ENCODE peak calls at places on chromosomes 13 and 19, in nine cellular contexts. One of them, this sample, is unnamed.
A peak's percentile ranks its signal among the peaks of the same experiment; 100 is the strongest.

GRCh38 chr19:13040232-13040915 is 45.1 kb downstream of the NFIX start:
- DNase-seq in OCI-LY7: no peak
- DNase-seq in activated CD4-positive, alpha-beta T cell treated with anti-CD3 and anti-CD28 coated beads, Interleukin-2, amount 50 U/mL, for 24 hours: no peak
- DNase-seq in nephron progenitor cell: no peak
- DNase-seq in T-helper 22 cell: no peak
- DNase-seq in A549: no peak
- DNase-seq in hepatic stellate cell: no peak
- DNase-seq in HCEC 1CT: no peak
- DNase-seq in NK-92 treated with Interleukin-12 subunit alpha and Interleukin-12 subunit beta, amount 100 ng/mL, for 24 hours: no peak
- DNase-seq in this sample: no peak

GRCh38 chr13:50843256-50844043 is at the start of gene DLEU7:
- DNase-seq in OCI-LY7: no peak
- DNase-seq in activated CD4-positive, alpha-beta T cell treated with anti-CD3 and anti-CD28 coated beads, Interleukin-2, amount 50 U/mL, for 24 hours: no peak
- DNase-seq in nephron progenitor cell: peak; percentile 90
- DNase-seq in T-helper 22 cell: no peak
- DNase-seq in A549: no peak
- DNase-seq in hepatic stellate cell: no peak
- DNase-seq in HCEC 1CT: no peak
- DNase-seq in NK-92 treated with Interleukin-12 subunit alpha and Interleukin-12 subunit beta, amount 100 ng/mL, for 24 hours: no peak
- DNase-seq in this sample: no peak

GRCh38 chr13:40408602-40409001 is 257.8 kb downstream of the FOXO1 start:
- DNase-seq in OCI-LY7: no peak
- DNase-seq in activated CD4-positive, alpha-beta T cell treated with anti-CD3 and anti-CD28 coated beads, Interleukin-2, amount 50 U/mL, for 24 hours: no peak
- DNase-seq in nephron progenitor cell: no peak
- DNase-seq in T-helper 22 cell: no peak
- DNase-seq in A549: no peak
- DNase-seq in hepatic stellate cell: no peak
- DNase-seq in HCEC 1CT: peak; percentile 74
- DNase-seq in NK-92 treated with Interleukin-12 subunit alpha and Interleukin-12 subunit beta, amount 100 ng/mL, for 24 hours: no peak
- DNase-seq in this sample: no peak

GRCh38 chr13:106919093-106919492 is 351.2 kb upstream of the ARGLU1 start:
- DNase-seq in OCI-LY7: peak; percentile 88
- DNase-seq in activated CD4-positive, alpha-beta T cell treated with anti-CD3 and anti-CD28 coated beads, Interleukin-2, amount 50 U/mL, for 24 hours: no peak
- DNase-seq in nephron progenitor cell: peak; percentile 16
- DNase-seq in T-helper 22 cell: no peak
- DNase-seq in A549: no peak
- DNase-seq in hepatic stellate cell: no peak
- DNase-seq in HCEC 1CT: no peak
- DNase-seq in NK-92 treated with Interleukin-12 subunit alpha and Interleukin-12 subunit beta, amount 100 ng/mL, for 24 hours: no peak
- DNase-seq in this sample: no peak

GRCh38 chr19:15463865-15464371 is 426 bp downstream of the RASAL3 start:
- DNase-seq in OCI-LY7: peak; percentile 85
- DNase-seq in activated CD4-positive, alpha-beta T cell treated with anti-CD3 and anti-CD28 coated beads, Interleukin-2, amount 50 U/mL, for 24 hours: peak; percentile 67
- DNase-seq in nephron progenitor cell: no peak
- DNase-seq in T-helper 22 cell: peak; percentile 74
- DNase-seq in A549: no peak
- DNase-seq in hepatic stellate cell: no peak
- DNase-seq in HCEC 1CT: no peak
- DNase-seq in NK-92 treated with Interleukin-12 subunit alpha and Interleukin-12 subunit beta, amount 100 ng/mL, for 24 hours: peak; percentile 74
- DNase-seq in this sample: no peak

GRCh38 chr13:43514326-43514725 is 272.4 kb downstream of the ENOX1 start:
- DNase-seq in OCI-LY7: no peak
- DNase-seq in activated CD4-positive, alpha-beta T cell treated with anti-CD3 and anti-CD28 coated beads, Interleukin-2, amount 50 U/mL, for 24 hours: no peak
- DNase-seq in nephron progenitor cell: no peak
- DNase-seq in T-helper 22 cell: no peak
- DNase-seq in A549: no peak
- DNase-seq in hepatic stellate cell: no peak
- DNase-seq in HCEC 1CT: no peak
- DNase-seq in NK-92 treated with Interleukin-12 subunit alpha and Interleukin-12 subunit beta, amount 100 ng/mL, for 24 hours: no peak
- DNase-seq in this sample: no peak

GRCh38 chr13:40652588-40652940 is 13.9 kb downstream of the FOXO1 start:
- DNase-seq in OCI-LY7: peak; percentile 77
- DNase-seq in activated CD4-positive, alpha-beta T cell treated with anti-CD3 and anti-CD28 coated beads, Interleukin-2, amount 50 U/mL, for 24 hours: no peak
- DNase-seq in nephron progenitor cell: no peak
- DNase-seq in T-helper 22 cell: no peak
- DNase-seq in A549: no peak
- DNase-seq in hepatic stellate cell: no peak
- DNase-seq in HCEC 1CT: no peak
- DNase-seq in NK-92 treated with Interleukin-12 subunit alpha and Interleukin-12 subunit beta, amount 100 ng/mL, for 24 hours: no peak
- DNase-seq in this sample: no peak

GRCh38 chr13:104318121-104318520 is 1251.9 kb upstream of the SLC10A2 start:
- DNase-seq in OCI-LY7: no peak
- DNase-seq in activated CD4-positive, alpha-beta T cell treated with anti-CD3 and anti-CD28 coated beads, Interleukin-2, amount 50 U/mL, for 24 hours: no peak
- DNase-seq in nephron progenitor cell: no peak
- DNase-seq in T-helper 22 cell: no peak
- DNase-seq in A549: no peak
- DNase-seq in hepatic stellate cell: peak; percentile 2
- DNase-seq in HCEC 1CT: no peak
- DNase-seq in NK-92 treated with Interleukin-12 subunit alpha and Interleukin-12 subunit beta, amount 100 ng/mL, for 24 hours: no peak
- DNase-seq in this sample: no peak

GRCh38 chr19:9498183-9498902 is at the start of gene ZNF560:
- DNase-seq in OCI-LY7: no peak
- DNase-seq in activated CD4-positive, alpha-beta T cell treated with anti-CD3 and anti-CD28 coated beads, Interleukin-2, amount 50 U/mL, for 24 hours: no peak
- DNase-seq in nephron progenitor cell: no peak
- DNase-seq in T-helper 22 cell: no peak
- DNase-seq in A549: no peak
- DNase-seq in hepatic stellate cell: peak; percentile 21
- DNase-seq in HCEC 1CT: no peak
- DNase-seq in NK-92 treated with Interleukin-12 subunit alpha and Interleukin-12 subunit beta, amount 100 ng/mL, for 24 hours: no peak
- DNase-seq in this sample: peak; percentile 44

GRCh38 chr19:2653717-2654584 is 48.5 kb downstream of the GNG7 start:
- DNase-seq in OCI-LY7: no peak
- DNase-seq in activated CD4-positive, alpha-beta T cell treated with anti-CD3 and anti-CD28 coated beads, Interleukin-2, amount 50 U/mL, for 24 hours: no peak
- DNase-seq in nephron progenitor cell: peak; percentile 35
- DNase-seq in T-helper 22 cell: no peak
- DNase-seq in A549: no peak
- DNase-seq in hepatic stellate cell: no peak
- DNase-seq in HCEC 1CT: no peak
- DNase-seq in NK-92 treated with Interleukin-12 subunit alpha and Interleukin-12 subunit beta, amount 100 ng/mL, for 24 hours: no peak
- DNase-seq in this sample: no peak

GRCh38 chr19:37519890-37520289 is 13.2 kb downstream of the ZNF793 start:
- DNase-seq in OCI-LY7: no peak
- DNase-seq in activated CD4-positive, alpha-beta T cell treated with anti-CD3 and anti-CD28 coated beads, Interleukin-2, amount 50 U/mL, for 24 hours: no peak
- DNase-seq in nephron progenitor cell: no peak
- DNase-seq in T-helper 22 cell: no peak
- DNase-seq in A549: no peak
- DNase-seq in hepatic stellate cell: peak; percentile 13
- DNase-seq in HCEC 1CT: no peak
- DNase-seq in NK-92 treated with Interleukin-12 subunit alpha and Interleukin-12 subunit beta, amount 100 ng/mL, for 24 hours: no peak
- DNase-seq in this sample: no peak

GRCh38 chr13:24625870-24626419 is 54.3 kb upstream of the ATP12A start:
- DNase-seq in OCI-LY7: peak; percentile 44
- DNase-seq in activated CD4-positive, alpha-beta T cell treated with anti-CD3 and anti-CD28 coated beads, Interleukin-2, amount 50 U/mL, for 24 hours: no peak
- DNase-seq in nephron progenitor cell: no peak
- DNase-seq in T-helper 22 cell: no peak
- DNase-seq in A549: no peak
- DNase-seq in hepatic stellate cell: no peak
- DNase-seq in HCEC 1CT: no peak
- DNase-seq in NK-92 treated with Interleukin-12 subunit alpha and Interleukin-12 subunit beta, amount 100 ng/mL, for 24 hours: peak; percentile 44
- DNase-seq in this sample: no peak

GRCh38 chr13:99218545-99218944 is 17.9 kb downstream of the UBAC2 start:
- DNase-seq in OCI-LY7: no peak
- DNase-seq in activated CD4-positive, alpha-beta T cell treated with anti-CD3 and anti-CD28 coated beads, Interleukin-2, amount 50 U/mL, for 24 hours: no peak
- DNase-seq in nephron progenitor cell: peak; percentile 16
- DNase-seq in T-helper 22 cell: no peak
- DNase-seq in A549: no peak
- DNase-seq in hepatic stellate cell: no peak
- DNase-seq in HCEC 1CT: peak; percentile 5
- DNase-seq in NK-92 treated with Interleukin-12 subunit alpha and Interleukin-12 subunit beta, amount 100 ng/mL, for 24 hours: no peak
- DNase-seq in this sample: no peak

GRCh38 chr19:51366999-51367564 is 894 bp upstream of the ETFB start:
- DNase-seq in OCI-LY7: peak; percentile 68
- DNase-seq in activated CD4-positive, alpha-beta T cell treated with anti-CD3 and anti-CD28 coated beads, Interleukin-2, amount 50 U/mL, for 24 hours: peak; percentile 17
- DNase-seq in nephron progenitor cell: peak; percentile 43
- DNase-seq in T-helper 22 cell: no peak
- DNase-seq in A549: no peak
- DNase-seq in hepatic stellate cell: no peak
- DNase-seq in HCEC 1CT: no peak
- DNase-seq in NK-92 treated with Interleukin-12 subunit alpha and Interleukin-12 subunit beta, amount 100 ng/mL, for 24 hours: no peak
- DNase-seq in this sample: no peak

GRCh38 chr13:60654405-60654804 is 257.4 kb downstream of the TDRD3 start:
- DNase-seq in OCI-LY7: no peak
- DNase-seq in activated CD4-positive, alpha-beta T cell treated with anti-CD3 and anti-CD28 coated beads, Interleukin-2, amount 50 U/mL, for 24 hours: no peak
- DNase-seq in nephron progenitor cell: peak; percentile 12
- DNase-seq in T-helper 22 cell: no peak
- DNase-seq in A549: peak; percentile 6
- DNase-seq in hepatic stellate cell: no peak
- DNase-seq in HCEC 1CT: no peak
- DNase-seq in NK-92 treated with Interleukin-12 subunit alpha and Interleukin-12 subunit beta, amount 100 ng/mL, for 24 hours: no peak
- DNase-seq in this sample: peak; percentile 35

GRCh38 chr19:43997631-43998290 is 5.0 kb upstream of the ZNF230 start:
- DNase-seq in OCI-LY7: no peak
- DNase-seq in activated CD4-positive, alpha-beta T cell treated with anti-CD3 and anti-CD28 coated beads, Interleukin-2, amount 50 U/mL, for 24 hours: no peak
- DNase-seq in nephron progenitor cell: no peak
- DNase-seq in T-helper 22 cell: no peak
- DNase-seq in A549: no peak
- DNase-seq in hepatic stellate cell: no peak
- DNase-seq in HCEC 1CT: no peak
- DNase-seq in NK-92 treated with Interleukin-12 subunit alpha and Interleukin-12 subunit beta, amount 100 ng/mL, for 24 hours: no peak
- DNase-seq in this sample: peak; percentile 10

GRCh38 chr13:30681489-30682242 is 53.7 kb upstream of the ALOX5AP start:
- DNase-seq in OCI-LY7: no peak
- DNase-seq in activated CD4-positive, alpha-beta T cell treated with anti-CD3 and anti-CD28 coated beads, Interleukin-2, amount 50 U/mL, for 24 hours: no peak
- DNase-seq in nephron progenitor cell: no peak
- DNase-seq in T-helper 22 cell: no peak
- DNase-seq in A549: no peak
- DNase-seq in hepatic stellate cell: no peak
- DNase-seq in HCEC 1CT: peak; percentile 74
- DNase-seq in NK-92 treated with Interleukin-12 subunit alpha and Interleukin-12 subunit beta, amount 100 ng/mL, for 24 hours: no peak
- DNase-seq in this sample: peak; percentile 63

GRCh38 chr19:11154683-11155047 is 917 bp downstream of the SPC24 start:
- DNase-seq in OCI-LY7: no peak
- DNase-seq in activated CD4-positive, alpha-beta T cell treated with anti-CD3 and anti-CD28 coated beads, Interleukin-2, amount 50 U/mL, for 24 hours: no peak
- DNase-seq in nephron progenitor cell: no peak
- DNase-seq in T-helper 22 cell: no peak
- DNase-seq in A549: no peak
- DNase-seq in hepatic stellate cell: no peak
- DNase-seq in HCEC 1CT: no peak
- DNase-seq in NK-92 treated with Interleukin-12 subunit alpha and Interleukin-12 subunit beta, amount 100 ng/mL, for 24 hours: no peak
- DNase-seq in this sample: no peak

GRCh38 chr19:1286859-1287621 is 1.4 kb downstream of the EFNA2 start:
- DNase-seq in OCI-LY7: no peak
- DNase-seq in activated CD4-positive, alpha-beta T cell treated with anti-CD3 and anti-CD28 coated beads, Interleukin-2, amount 50 U/mL, for 24 hours: no peak
- DNase-seq in nephron progenitor cell: peak; percentile 51
- DNase-seq in T-helper 22 cell: no peak
- DNase-seq in A549: no peak
- DNase-seq in hepatic stellate cell: no peak
- DNase-seq in HCEC 1CT: no peak
- DNase-seq in NK-92 treated with Interleukin-12 subunit alpha and Interleukin-12 subunit beta, amount 100 ng/mL, for 24 hours: no peak
- DNase-seq in this sample: no peak

GRCh38 chr13:19171563-19171962 is 10.1 kb downstream of the TUBA3C start:
- DNase-seq in OCI-LY7: no peak
- DNase-seq in activated CD4-positive, alpha-beta T cell treated with anti-CD3 and anti-CD28 coated beads, Interleukin-2, amount 50 U/mL, for 24 hours: no peak
- DNase-seq in nephron progenitor cell: no peak
- DNase-seq in T-helper 22 cell: no peak
- DNase-seq in A549: no peak
- DNase-seq in hepatic stellate cell: no peak
- DNase-seq in HCEC 1CT: no peak
- DNase-seq in NK-92 treated with Interleukin-12 subunit alpha and Interleukin-12 subunit beta, amount 100 ng/mL, for 24 hours: no peak
- DNase-seq in this sample: no peak

GRCh38 chr19:35882074-35882832 is 13.9 kb downstream of the APLP1 start:
- DNase-seq in OCI-LY7: peak; percentile 76
- DNase-seq in activated CD4-positive, alpha-beta T cell treated with anti-CD3 and anti-CD28 coated beads, Interleukin-2, amount 50 U/mL, for 24 hours: peak; percentile 40
- DNase-seq in nephron progenitor cell: no peak
- DNase-seq in T-helper 22 cell: no peak
- DNase-seq in A549: peak; percentile 87
- DNase-seq in hepatic stellate cell: peak; percentile 78
- DNase-seq in HCEC 1CT: peak; percentile 62
- DNase-seq in NK-92 treated with Interleukin-12 subunit alpha and Interleukin-12 subunit beta, amount 100 ng/mL, for 24 hours: no peak
- DNase-seq in this sample: peak; percentile 69

GRCh38 chr19:40705362-40705651 is 11.4 kb downstream of the COQ8B start:
- DNase-seq in OCI-LY7: no peak
- DNase-seq in activated CD4-positive, alpha-beta T cell treated with anti-CD3 and anti-CD28 coated beads, Interleukin-2, amount 50 U/mL, for 24 hours: no peak
- DNase-seq in nephron progenitor cell: no peak
- DNase-seq in T-helper 22 cell: no peak
- DNase-seq in A549: no peak
- DNase-seq in hepatic stellate cell: no peak
- DNase-seq in HCEC 1CT: no peak
- DNase-seq in NK-92 treated with Interleukin-12 subunit alpha and Interleukin-12 subunit beta, amount 100 ng/mL, for 24 hours: no peak
- DNase-seq in this sample: no peak

GRCh38 chr13:32537580-32538233 is 888 bp downstream of the N4BP2L2 start:
- DNase-seq in OCI-LY7: no peak
- DNase-seq in activated CD4-positive, alpha-beta T cell treated with anti-CD3 and anti-CD28 coated beads, Interleukin-2, amount 50 U/mL, for 24 hours: peak; percentile 10
- DNase-seq in nephron progenitor cell: peak; percentile 37
- DNase-seq in T-helper 22 cell: peak; percentile 20
- DNase-seq in A549: peak; percentile 8
- DNase-seq in hepatic stellate cell: no peak
- DNase-seq in HCEC 1CT: no peak
- DNase-seq in NK-92 treated with Interleukin-12 subunit alpha and Interleukin-12 subunit beta, amount 100 ng/mL, for 24 hours: no peak
- DNase-seq in this sample: no peak

GRCh38 chr13:30810261-30810701 is 74.9 kb downstream of the ALOX5AP start:
- DNase-seq in OCI-LY7: no peak
- DNase-seq in activated CD4-positive, alpha-beta T cell treated with anti-CD3 and anti-CD28 coated beads, Interleukin-2, amount 50 U/mL, for 24 hours: no peak
- DNase-seq in nephron progenitor cell: no peak
- DNase-seq in T-helper 22 cell: no peak
- DNase-seq in A549: no peak
- DNase-seq in hepatic stellate cell: no peak
- DNase-seq in HCEC 1CT: no peak
- DNase-seq in NK-92 treated with Interleukin-12 subunit alpha and Interleukin-12 subunit beta, amount 100 ng/mL, for 24 hours: no peak
- DNase-seq in this sample: no peak

GRCh38 chr19:2611483-2612464 is 90.7 kb downstream of the GNG7 start:
- DNase-seq in OCI-LY7: peak; percentile 57
- DNase-seq in activated CD4-positive, alpha-beta T cell treated with anti-CD3 and anti-CD28 coated beads, Interleukin-2, amount 50 U/mL, for 24 hours: no peak
- DNase-seq in nephron progenitor cell: no peak
- DNase-seq in T-helper 22 cell: no peak
- DNase-seq in A549: no peak
- DNase-seq in hepatic stellate cell: no peak
- DNase-seq in HCEC 1CT: no peak
- DNase-seq in NK-92 treated with Interleukin-12 subunit alpha and Interleukin-12 subunit beta, amount 100 ng/mL, for 24 hours: no peak
- DNase-seq in this sample: no peak

This sample was measured in AG20443.